ENCODE peak calls at places on chromosomes 7 and 10, in nine cellular contexts. T is sciatic nerve; L is posterior vena cava; S is B cell; H is GF-D8; U is T-cell; N is ACHN; Z is activated CD4-positive, alpha-beta T cell treated with anti-CD3 and anti-CD28 coated beads, Interleukin-2, amount 10 ng/mL, durations not matched to agents 24 days and 14 days; X is RWPE1. C is an unnamed sample.

GRCh38 chr7:101736077-101736476 is 81.3 kb upstream of the CUX1 start:
- DNase-seq in Z (no peak), N (no peak), X (peak; percentile 35), S (no peak), U (no peak), L (no peak), T (no peak), H (no peak), C (peak; percentile 33)

GRCh38 chr7:107414198-107414597 is 55.7 kb upstream of the GPR22 start:
- DNase-seq in U (no peak), S (no peak), X (no peak), H (no peak), Z (no peak), N (no peak), T (no peak), L (no peak), C (no peak)

GRCh38 chr10:71765176-71765906 is 8.0 kb downstream of the VSIR start:
- DNase-seq in L (no peak), Z (no peak), H (no peak), U (no peak), N (no peak), X (no peak), S (no peak), T (no peak), C (no peak)

GRCh38 chr7:143369678-143370651 is 7.5 kb upstream of the FAM131B start:
- DNase-seq in N (no peak), L (no peak), U (no peak), Z (no peak), S (no peak), T (no peak), X (no peak), H (peak; percentile 40), C (no peak)

GRCh38 chr10:131980757-131981428 is 830 bp downstream of the BNIP3 start:
- DNase-seq in H (no peak), U (no peak), S (peak; percentile 18), X (no peak), Z (peak; percentile 75), N (peak; percentile 14), L (peak; percentile 77), T (peak; percentile 57), C (no peak)

GRCh38 chr7:140674899-140675701 is 2.4 kb downstream of the ADCK2 start:
- DNase-seq in U (no peak), L (peak; percentile 62), T (peak; percentile 55), X (no peak), S (no peak), N (peak; percentile 88), H (peak; percentile 81), Z (no peak), C (no peak)

GRCh38 chr7:85497999-85498398 is 311.1 kb upstream of the SEMA3D start:
- DNase-seq in T (no peak), X (no peak), U (no peak), S (no peak), N (no peak), H (no peak), Z (no peak), L (no peak), C (no peak)

GRCh38 chr10:128855656-128856428 is 611.2 kb upstream of the MGMT start:
- DNase-seq in Z (no peak), X (no peak), T (peak; percentile 55), S (no peak), H (no peak), N (no peak), U (no peak), L (no peak), C (no peak)

GRCh38 chr7:143924851-143925250 is 10.2 kb upstream of the OR2F2 start:
- DNase-seq in L (no peak), H (no peak), T (no peak), X (no peak), Z (no peak), S (no peak), N (no peak), U (no peak), C (no peak)

GRCh38 chr10:13717936-13718772 is 131.4 kb downstream of the PRPF18 start:
- DNase-seq in X (peak; percentile 70), L (peak; percentile 88), N (peak; percentile 94), H (peak; percentile 68), Z (peak; percentile 68), U (peak; percentile 41), T (peak; percentile 84), S (peak; percentile 22), C (no peak)

GRCh38 chr10:126658928-126659327 is 11.6 kb downstream of the C10orf90 start:
- DNase-seq in H (no peak), L (no peak), N (no peak), U (no peak), X (no peak), S (no peak), T (no peak), Z (no peak), C (no peak)

GRCh38 chr7:57432583-57432982 is 17.4 kb upstream of the ZNF716 start:
- DNase-seq in S (no peak), T (no peak), U (no peak), N (no peak), Z (peak; percentile 2), H (no peak), L (no peak), X (no peak), C (no peak)

GRCh38 chr7:8065356-8065813 is 96.8 kb downstream of the GLCCI1 start:
- DNase-seq in X (no peak), L (no peak), N (no peak), U (no peak), T (no peak), S (no peak), Z (no peak), H (no peak), C (no peak)

C was measured in germinal center.